ENCODE peak calls at places on chromosome 10, in ten cellular contexts. X is HTR-8/SVneo; A is activated CD4-positive, alpha-beta T cell treated with anti-CD3 and anti-CD28 coated beads, Interleukin-2, amount 10 ng/mL, durations not matched to agents 7 days and 5 days; V is anterior cingulate cortex; W is B cell; P is fibroblast of lung; S is H7; M is effector memory CD4-positive, alpha-beta T cell; Y is H4; O is stomach. N is an unnamed sample.

GRCh38 chr10:44395396-44395795 is 10.5 kb upstream of the CXCL12 start:
- DNase-seq in X (no peak), Y (no peak), M (no peak), P (no peak), W (no peak), O (no peak), S (no peak), A (peak), V (no peak), N (no peak)

GRCh38 chr10:109037978-109038377 is 885.3 kb downstream of the XPNPEP1 start:
- DNase-seq in Y (no peak), M (no peak), O (no peak), W (no peak), P (no peak), X (no peak), S (peak), A (no peak), V (no peak), N (no peak)

GRCh38 chr10:19817251-19818046 is 1.2 kb downstream of the PLXDC2 start:
- DNase-seq in Y (no peak), A (no peak), M (no peak), S (peak), O (no peak), V (no peak), P (peak), X (no peak), W (no peak), N (no peak)

GRCh38 chr10:43039629-43040481 is 37.0 kb upstream of the RET start:
- DNase-seq in Y (no peak), M (no peak), V (no peak), X (no peak), S (peak), A (no peak), W (no peak), P (no peak), O (peak), N (no peak)

GRCh38 chr10:67618116-67618515 is 77.9 kb downstream of the CTNNA3 start:
- DNase-seq in W (no peak), Y (no peak), X (peak), P (peak), M (no peak), V (no peak), A (no peak), O (no peak), S (no peak), N (no peak)

GRCh38 chr10:132133449-132134291 is 53.1 kb upstream of the DPYSL4 start:
- DNase-seq in W (no peak), P (no peak), V (no peak), S (no peak), M (no peak), O (no peak), X (no peak), Y (no peak), A (no peak), N (no peak)

GRCh38 chr10:131049051-131049450 is 262.5 kb downstream of the TCERG1L start:
- DNase-seq in A (no peak), V (no peak), W (no peak), S (peak), Y (no peak), P (no peak), O (no peak), M (no peak), X (no peak), N (no peak)

GRCh38 chr10:78741541-78741940 is 327.2 kb upstream of the ZMIZ1 start:
- DNase-seq in W (no peak), A (no peak), S (no peak), O (no peak), P (peak), Y (no peak), X (no peak), V (no peak), M (no peak), N (no peak)

GRCh38 chr10:96380821-96381220 is 22.0 kb upstream of the OPALIN start:
- DNase-seq in M (no peak), W (no peak), V (no peak), P (no peak), X (peak), O (no peak), Y (no peak), A (no peak), S (no peak), N (no peak)

GRCh38 chr10:103140469-103140868 is 52.6 kb downstream of the NT5C2 start:
- DNase-seq in Y (no peak), O (no peak), V (no peak), W (no peak), M (no peak), A (no peak), X (no peak), S (no peak), P (no peak), N (no peak)

GRCh38 chr10:101646369-101646768 is 48.6 kb downstream of the FBXW4 start:
- DNase-seq in A (no peak), Y (no peak), X (no peak), V (peak), O (peak), M (no peak), W (no peak), S (peak), P (no peak), N (no peak)

GRCh38 chr10:102463983-102464382 is 12.6 kb upstream of the C10orf95 start:
- DNase-seq in P (no peak), Y (no peak), A (no peak), X (no peak), M (no peak), S (no peak), O (no peak), W (no peak), V (no peak), N (no peak)

GRCh38 chr10:94963901-94964300 is 25.4 kb downstream of the CYP2C9 start:
- DNase-seq in A (no peak), Y (peak), S (peak), P (peak), O (no peak), X (peak), W (no peak), V (no peak), M (no peak), N (no peak)

GRCh38 chr10:104582966-104583365 is 58.1 kb upstream of the SORCS3 start:
- DNase-seq in W (no peak), Y (no peak), A (no peak), M (no peak), O (no peak), V (no peak), S (no peak), X (no peak), P (no peak), N (no peak)

GRCh38 chr10:84328303-84329093 is at the start of gene CCSER2:
- DNase-seq in P (peak), Y (peak), W (peak), M (peak), V (peak), X (peak), O (peak), S (peak), A (peak), N (peak)

GRCh38 chr10:49647985-49648795 is 31.3 kb upstream of the C10orf53 start:
- DNase-seq in O (peak), P (no peak), A (no peak), X (no peak), W (no peak), Y (no peak), M (no peak), V (no peak), S (no peak), N (no peak)

GRCh38 chr10:111410740-111411139 is 333.9 kb downstream of the ADRA2A start:
- DNase-seq in P (no peak), Y (no peak), O (no peak), S (no peak), X (no peak), W (no peak), A (no peak), M (no peak), V (no peak), N (no peak)

N was measured in CD4-positive, alpha-beta memory T cell.